ENCODE peak calls at places on chromosomes 13 and 19, in four cellular contexts. Q, K, Y and M are unnamed samples.

GRCh38 chr19:45947926-45948325 is 25.7 kb downstream of the NOVA2 start:
- DNase-seq in Q (no peak), K (no peak), Y (no peak), M (no peak)

GRCh38 chr13:30165791-30166190 is 141.6 kb downstream of the KATNAL1 start:
- DNase-seq in Q (no peak), K (no peak), Y (no peak), M (no peak)

GRCh38 chr19:52138614-52139290 is 986 bp downstream of the ZNF616 start:
- DNase-seq in Q (no peak), K (peak; percentile 25), Y (no peak), M (peak; percentile 37)

GRCh38 chr19:17002455-17002854 is 24.2 kb downstream of the CPAMD8 start:
- DNase-seq in Q (no peak), K (no peak), Y (no peak), M (no peak)

GRCh38 chr13:97715763-97716162 is 237.7 kb upstream of the IPO5 start:
- DNase-seq in Q (no peak), K (no peak), Y (no peak), M (no peak)

GRCh38 chr19:17762505-17763229 is 11.4 kb downstream of the FCHO1 start:
- DNase-seq in Q (no peak), K (peak; percentile 47), Y (no peak), M (no peak)

GRCh38 chr19:14786421-14786851 is 8.1 kb upstream of the ADGRE2 start:
- DNase-seq in Q (no peak), K (no peak), Y (peak; percentile 74), M (no peak)

GRCh38 chr19:15501596-15501995 is 6.7 kb upstream of the CYP4F22 start:
- DNase-seq in Q (no peak), K (no peak), Y (no peak), M (no peak)

GRCh38 chr13:37479901-37480300 is 118.7 kb downstream of the POSTN start:
- DNase-seq in Q (no peak), K (no peak), Y (no peak), M (no peak)

GRCh38 chr13:60583911-60584753 is 187.1 kb downstream of the TDRD3 start:
- DNase-seq in Q (no peak), K (peak; percentile 25), Y (no peak), M (no peak)

GRCh38 chr19:5035105-5035761 is 66.3 kb downstream of the KDM4B start:
- DNase-seq in Q (no peak), K (no peak), Y (no peak), M (no peak)

GRCh38 chr13:76799696-76800095 is 86.5 kb downstream of the KCTD12 start:
- DNase-seq in Q (no peak), K (no peak), Y (no peak), M (no peak)

GRCh38 chr13:30832845-30833332 is 73.2 kb upstream of the MEDAG start:
- DNase-seq in Q (peak; percentile 88), K (peak; percentile 94), Y (no peak), M (peak; percentile 97)

GRCh38 chr19:16888629-16889371 is at the start of gene F2RL3:
- DNase-seq in Q (peak; percentile 38), K (peak; percentile 70), Y (peak; percentile 76), M (peak; percentile 43)

GRCh38 chr13:21071894-21072293 is 10.5 kb upstream of the LATS2 start:
- DNase-seq in Q (no peak), K (no peak), Y (no peak), M (no peak)

GRCh38 chr19:1173160-1173844 is 766 bp downstream of the SBNO2 start:
- DNase-seq in Q (no peak), K (no peak), Y (peak; percentile 84), M (no peak)

GRCh38 chr19:1811942-1812425 is at the start of gene ATP8B3:
- DNase-seq in Q (peak; percentile 84), K (no peak), Y (no peak), M (no peak)

GRCh38 chr13:111315347-111315995 is 5.0 kb upstream of the TEX29 start:
- DNase-seq in Q (no peak), K (no peak), Y (no peak), M (no peak)

GRCh38 chr13:20392530-20392929 is 133.1 kb downstream of the CRYL1 start:
- DNase-seq in Q (no peak), K (no peak), Y (no peak), M (no peak)

GRCh38 chr13:107835339-107836018 is 379.9 kb downstream of the LIG4 start:
- DNase-seq in Q (no peak), K (no peak), Y (no peak), M (no peak)

GRCh38 chr19:49128545-49129237 is 9.3 kb downstream of the PPFIA3 start:
- DNase-seq in Q (no peak), K (no peak), Y (no peak), M (no peak)

GRCh38 chr19:49130325-49130724 is 11.0 kb downstream of the PPFIA3 start:
- DNase-seq in Q (no peak), K (no peak), Y (no peak), M (no peak)

GRCh38 chr19:49129238-49129583 is 9.9 kb downstream of the PPFIA3 start:
- DNase-seq in Q (no peak), K (no peak), Y (no peak), M (no peak)

GRCh38 chr19:49126575-49126974 is 7.2 kb downstream of the PPFIA3 start:
- DNase-seq in Q (no peak), K (no peak), Y (no peak), M (no peak)

GRCh38 chr19:49127674-49128544 is 8.6 kb downstream of the PPFIA3 start:
- DNase-seq in Q (peak; percentile 97), K (peak; percentile 98), Y (peak; percentile 97), M (peak; percentile 97)
- TF ChIP-seq POLR2A in Q (no peak), K (no peak), Y (no peak), M (no peak)

DNA sequence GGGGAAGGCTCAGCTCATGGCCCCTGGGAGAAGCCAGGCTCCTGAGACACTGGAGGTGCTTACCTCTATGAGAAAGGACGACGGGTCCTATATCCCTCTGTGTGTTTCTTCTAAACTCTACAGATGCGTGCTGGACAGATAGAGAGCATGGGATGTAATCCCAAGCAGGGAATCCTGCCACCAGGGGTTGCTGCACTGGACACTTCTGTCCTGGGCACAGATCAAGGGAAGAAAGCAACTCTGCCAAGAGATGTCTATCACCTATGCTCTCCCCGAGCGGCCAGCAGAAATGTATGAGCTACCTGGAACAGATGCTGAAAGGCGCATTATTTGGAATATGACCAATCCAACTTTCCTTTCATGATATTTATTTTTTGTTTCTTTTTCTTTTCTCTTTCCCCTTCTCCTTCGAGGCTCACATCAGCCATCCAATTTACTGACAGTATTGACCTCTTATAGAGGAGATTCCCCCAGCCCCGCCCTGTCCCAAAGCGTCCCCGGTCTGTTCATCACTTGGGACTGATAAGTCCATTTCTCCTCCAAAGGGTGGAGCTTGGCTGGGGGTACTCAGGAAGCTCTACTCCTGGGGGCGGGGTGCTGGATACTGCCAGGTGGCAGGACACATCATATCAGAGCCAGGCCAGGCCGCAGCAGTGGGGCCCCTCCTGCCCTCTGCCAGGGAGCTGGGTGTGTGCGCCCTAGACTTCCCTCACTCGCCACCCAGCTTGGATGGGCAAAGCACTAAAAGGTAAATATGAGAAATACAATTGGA is 34.2 kb downstream of the TSHZ3 start:
- DNase-seq in Q (no peak), K (no peak), Y (no peak), M (no peak)
- TF ChIP-seq CTCF in Q (no peak), K (no peak), Y (no peak), M (no peak)

GRCh38 chr19:55503447-55504251 is 15.4 kb downstream of the SSC5D start:
- DNase-seq in Q (peak; percentile 96), K (peak; percentile 92), Y (peak; percentile 96), M (peak; percentile 93)
- H3K4me3 ChIP-seq in Q (peak overlapping the region; percentile 44), K (peak overlapping the region; percentile 51), Y (peak overlapping the region; percentile 48), M (no peak overlapping the region)

GRCh38 chr19:48896191-48896720 is 2.3 kb downstream of the TULP2 start:
- DNase-seq in Q (no peak), K (peak; percentile 43), Y (peak; percentile 89), M (peak; percentile 38)
- TF ChIP-seq POLR2A in Q (no peak), K (no peak), Y (no peak), M (no peak)

GRCh38 chr19:40775632-40776022 is 306 bp downstream of the MIA start:
- DNase-seq in Q (no peak), K (no peak), Y (no peak), M (no peak)
- TF ChIP-seq CTCF in Q (no peak), K (no peak), Y (no peak), M (no peak)

GRCh38 chr19:23439623-23440022 is 44.4 kb upstream of the ZNF91 start:
- DNase-seq in Q (no peak), K (no peak), Y (no peak), M (no peak)
- H3K4me3 ChIP-seq in Q (no peak overlapping the region), K (no peak overlapping the region), Y (no peak overlapping the region), M (no peak overlapping the region)

GRCh38 chr19:38839816-38840582 is 8.4 kb upstream of the ECH1 start:
- DNase-seq in Q (no peak), K (no peak), Y (no peak), M (no peak)

GRCh38 chr19:38838986-38839761 is 7.6 kb upstream of the ECH1 start:
- DNase-seq in Q (no peak), K (no peak), Y (no peak), M (no peak)

GRCh38 chr19:38841787-38842438 is 7.9 kb downstream of the HNRNPL start:
- DNase-seq in Q (no peak), K (no peak), Y (no peak), M (no peak)

GRCh38 chr19:38841180-38841766 is 8.5 kb downstream of the HNRNPL start:
- DNase-seq in Q (no peak), K (no peak), Y (no peak), M (no peak)

GRCh38 chr19:38840583-38840968 is 9.0 kb upstream of the ECH1 start:
- DNase-seq in Q (no peak), K (no peak), Y (no peak), M (no peak)
- TF ChIP-seq POLR2A in Q (no peak), K (no peak), Y (no peak), M (no peak)

DNA sequence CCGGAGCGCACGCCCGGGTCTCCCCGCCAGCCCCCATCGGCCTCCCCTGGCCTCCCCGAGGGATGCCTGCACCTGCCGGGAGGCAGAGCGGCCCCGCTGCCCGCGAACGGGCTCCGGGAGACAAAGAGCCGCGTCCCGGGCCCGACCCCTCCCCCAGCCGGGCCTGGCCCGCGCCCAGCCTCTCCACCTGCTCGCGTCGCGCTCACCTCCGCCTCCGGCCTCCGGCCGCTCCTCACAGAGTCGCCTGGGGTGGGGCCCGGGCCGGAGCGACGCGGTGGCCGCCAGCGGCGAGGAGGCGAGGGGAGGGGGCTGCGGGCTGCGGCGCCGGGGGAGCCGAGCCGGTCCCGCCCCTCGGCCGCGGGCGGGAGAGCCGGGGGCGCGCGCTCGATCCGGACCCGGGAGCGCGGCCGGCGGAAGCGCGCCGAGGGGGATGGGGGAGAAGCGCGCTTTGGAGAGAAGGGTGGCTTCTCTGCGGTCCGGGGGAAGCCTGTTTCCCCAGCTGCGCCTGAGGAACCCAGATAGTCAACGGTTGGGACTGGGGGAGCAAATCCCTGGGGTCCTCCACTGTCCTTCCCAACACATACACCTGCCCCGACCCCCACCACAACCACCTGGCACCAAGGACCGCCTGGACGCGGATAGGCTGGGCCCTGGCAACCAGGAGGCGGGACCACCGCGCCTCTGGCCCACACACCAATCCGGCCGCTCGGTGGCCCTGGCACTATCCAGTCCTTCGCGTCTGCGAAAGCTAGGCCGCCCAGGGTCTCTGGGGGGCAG is at the start of gene PRR36:
- DNase-seq in Q (peak; percentile 72), K (no peak), Y (no peak), M (peak; percentile 56)
- TF ChIP-seq CTCF in Q (no peak), K (no peak), Y (no peak), M (no peak)